ENCODE peak calls at places on chromosomes 4 and X, in seven cellular contexts. Z is stimulated activated CD4-positive, alpha-beta T cell treated with anti-CD3 and anti-CD28 coated beads, Interleukin-12 subunit alpha, Interleukin-12 subunit beta, amount 100 ng/mL, for 24 hours; W is AG09309; M is suprapubic skin; F is H54; C is activated T-helper 1 cell treated with anti-CD3 and anti-CD28 coated beads, Interleukin-12 subunit alpha, Interleukin-12 subunit beta, Interleukin-2, Interleukin-4 antibody, amounts not matched to agents 30 ng/mL and 10 ng/mL and 1 ng/mL, durations not matched to agents 14 hours and 24 hours and 36 hours; I is Right ventricle myocardium inferior. N is an unnamed sample.
A peak's percentile ranks its signal among the peaks of the same experiment; 100 is the strongest.

GRCh38 chr4:63607186-63607872 is 801.9 kb downstream of the TECRL start:
- DNase-seq in Z (no peak), W (no peak), M (no peak), F (no peak), C (no peak), I (no peak), N (no peak)

GRCh38 chrX:69538321-69538876 is 34.3 kb downstream of the NALF2 start:
- DNase-seq in Z (peak; percentile 54), W (no peak), M (peak; percentile 80), F (peak; percentile 62), C (peak; percentile 62), I (peak; percentile 86), N (peak; percentile 42)

GRCh38 chr4:519885-520595 is 21.0 kb downstream of the PIGG start:
- DNase-seq in Z (no peak), W (no peak), M (no peak), F (no peak), C (no peak), I (peak; percentile 42), N (no peak)

GRCh38 chrX:10190367-10190766 is 33.6 kb downstream of the CLCN4 start:
- DNase-seq in Z (no peak), W (peak; percentile 41), M (no peak), F (no peak), C (no peak), I (no peak), N (peak; percentile 80)

GRCh38 chrX:16772460-16772859 is 13.8 kb upstream of the TXLNG start:
- DNase-seq in Z (no peak), W (no peak), M (no peak), F (no peak), C (no peak), I (no peak), N (no peak)

GRCh38 chr4:5165419-5166369 is 114.4 kb downstream of the STK32B start:
- DNase-seq in Z (no peak), W (no peak), M (no peak), F (peak; percentile 7), C (no peak), I (no peak), N (peak; percentile 79)

GRCh38 chr4:73589887-73590801 is 30.1 kb downstream of the RASSF6 start:
- DNase-seq in Z (no peak), W (no peak), M (no peak), F (no peak), C (no peak), I (no peak), N (no peak)

GRCh38 chr4:36039031-36039430 is 205.3 kb downstream of the ARAP2 start:
- DNase-seq in Z (no peak), W (no peak), M (no peak), F (no peak), C (no peak), I (no peak), N (no peak)

GRCh38 chr4:189823611-189824010 is 117.1 kb upstream of the FRG1 start:
- DNase-seq in Z (no peak), W (no peak), M (no peak), F (no peak), C (no peak), I (no peak), N (no peak)

GRCh38 chr4:185847352-185848078 is 35.5 kb upstream of the SORBS2 start:
- DNase-seq in Z (no peak), W (peak; percentile 47), M (no peak), F (peak; percentile 32), C (no peak), I (peak; percentile 80), N (peak; percentile 91)

GRCh38 chr4:154958621-154959358 is 177.7 kb downstream of the RBM46 start:
- DNase-seq in Z (no peak), W (no peak), M (no peak), F (no peak), C (no peak), I (peak; percentile 88), N (no peak)

GRCh38 chrX:24253469-24253868 is 60.4 kb downstream of the SUPT20HL2 start:
- DNase-seq in Z (no peak), W (no peak), M (no peak), F (no peak), C (no peak), I (no peak), N (no peak)

GRCh38 chrX:153883163-153883843 is 2.7 kb downstream of the L1CAM start:
- DNase-seq in Z (no peak), W (no peak), M (no peak), F (no peak), C (no peak), I (no peak), N (no peak)

GRCh38 chr4:65508169-65508568 is 162.1 kb downstream of the EPHA5 start:
- DNase-seq in Z (no peak), W (peak; percentile 59), M (no peak), F (peak; percentile 1), C (no peak), I (no peak), N (peak; percentile 40)

GRCh38 chr4:134695433-134695832 is 493.8 kb upstream of the PABPC4L start:
- DNase-seq in Z (no peak), W (no peak), M (no peak), F (no peak), C (no peak), I (no peak), N (no peak)

GRCh38 chrX:11352296-11352741 is 59.1 kb downstream of the AMELX start:
- DNase-seq in Z (no peak), W (no peak), M (no peak), F (no peak), C (no peak), I (no peak), N (no peak)

N was measured in AG10803.